ENCODE peak calls at places on chromosomes 1 and 21, in nine cellular contexts. I is HEK293T; T is stimulated activated naive CD4-positive, alpha-beta T cell treated with Interleukin-2 at 50 U/mL for 16 hours; X is iris pigment epithelial cell; W is substantia nigra; C is stimulated activated CD4-positive, alpha-beta T cell treated with anti-CD3 and anti-CD28 coated beads, Interleukin-1b, Interleukin-23, amount 100 ng/mL, for 1 hour; Q is fibroblast of the aortic adventitia; Y is left colon; L is brain microvascular endothelial cell. B is an unnamed sample.

GRCh38 chr1:205612556-205612955 is 19.3 kb downstream of the ELK4 start:
- DNase-seq in I (no peak), T (no peak), X (no peak), W (no peak), C (no peak), Q (no peak), Y (no peak), L (no peak), B (peak; percentile 48)

GRCh38 chr1:6544831-6545230 is 9.5 kb downstream of the NOL9 start:
- DNase-seq in I (no peak), T (no peak), X (peak; percentile 78), W (no peak), C (no peak), Q (peak; percentile 68), Y (no peak), L (peak; percentile 63), B (no peak)

GRCh38 chr1:33468559-33468958 is 3.9 kb upstream of the ZSCAN20 start:
- DNase-seq in I (no peak), T (no peak), X (no peak), W (peak; percentile 31), C (no peak), Q (no peak), Y (no peak), L (peak; percentile 32), B (no peak)

GRCh38 chr1:220462756-220463155 is 65.2 kb upstream of the MARK1 start:
- DNase-seq in I (no peak), T (no peak), X (no peak), W (no peak), C (no peak), Q (no peak), Y (peak; percentile 36), L (no peak), B (no peak)

GRCh38 chr1:53413175-53414001 is 45.8 kb upstream of the DMRTB1 start:
- DNase-seq in I (no peak), T (peak; percentile 60), X (peak; percentile 96), W (no peak), C (peak; percentile 19), Q (peak; percentile 55), Y (no peak), L (peak; percentile 89), B (no peak)

GRCh38 chr1:188006354-188006753 is 1177.6 kb downstream of the PLA2G4A start:
- DNase-seq in I (no peak), T (no peak), X (no peak), W (no peak), C (no peak), Q (no peak), Y (no peak), L (no peak), B (no peak)

GRCh38 chr1:26848947-26849774 is 13.8 kb upstream of the SFN start:
- DNase-seq in I (no peak), T (no peak), X (peak; percentile 74), W (peak; percentile 26), C (no peak), Q (peak; percentile 82), Y (peak; percentile 90), L (peak; percentile 63), B (no peak)

GRCh38 chr1:53552981-53553733 is 94.0 kb downstream of the DMRTB1 start:
- DNase-seq in I (no peak), T (no peak), X (no peak), W (no peak), C (no peak), Q (no peak), Y (no peak), L (no peak), B (no peak)

GRCh38 chr1:162676767-162677166 is 44.5 kb downstream of the DDR2 start:
- DNase-seq in I (no peak), T (no peak), X (no peak), W (no peak), C (no peak), Q (peak; percentile 75), Y (no peak), L (no peak), B (no peak)

GRCh38 chr1:229326601-229327000 is 16.2 kb downstream of the CCSAP start:
- DNase-seq in I (no peak), T (no peak), X (no peak), W (no peak), C (no peak), Q (no peak), Y (no peak), L (no peak), B (no peak)

GRCh38 chr1:22809783-22810182 is 99.1 kb downstream of the EPHB2 start:
- DNase-seq in I (no peak), T (no peak), X (no peak), W (no peak), C (no peak), Q (no peak), Y (no peak), L (no peak), B (no peak)

GRCh38 chr1:235429143-235429542 is 61.9 kb downstream of the TBCE start:
- DNase-seq in I (no peak), T (no peak), X (no peak), W (no peak), C (no peak), Q (no peak), Y (no peak), L (no peak), B (no peak)

GRCh38 chr1:12760256-12760795 is 13.2 kb upstream of the PRAMEF12 start:
- DNase-seq in I (peak; percentile 52), T (no peak), X (no peak), W (no peak), C (no peak), Q (no peak), Y (no peak), L (no peak), B (no peak)

GRCh38 chr1:118535901-118536300 is 350.9 kb upstream of the SPAG17 start:
- DNase-seq in I (no peak), T (no peak), X (no peak), W (no peak), C (no peak), Q (no peak), Y (no peak), L (no peak), B (no peak)

GRCh38 chr1:225835752-225836151 is 25.8 kb downstream of the EPHX1 start:
- DNase-seq in I (no peak), T (no peak), X (peak; percentile 46), W (peak; percentile 83), C (no peak), Q (peak; percentile 90), Y (no peak), L (no peak), B (no peak)

GRCh38 chr1:153848805-153849204 is 73.6 kb downstream of the SLC27A3 start:
- DNase-seq in I (no peak), T (peak; percentile 34), X (no peak), W (no peak), C (no peak), Q (no peak), Y (no peak), L (no peak), B (no peak)

GRCh38 chr21:28436286-28436932 is 556.3 kb downstream of the LTN1 start:
- DNase-seq in I (no peak), T (no peak), X (peak; percentile 45), W (no peak), C (no peak), Q (peak; percentile 74), Y (no peak), L (peak; percentile 37), B (no peak)

GRCh38 chr1:23370270-23370743 is 671 bp upstream of the ZNF436 start:
- DNase-seq in I (no peak), T (no peak), X (no peak), W (no peak), C (no peak), Q (peak; percentile 24), Y (no peak), L (no peak), B (no peak)

GRCh38 chr1:110021285-110021684 is 13.1 kb upstream of the STRIP1 start:
- DNase-seq in I (no peak), T (no peak), X (no peak), W (no peak), C (no peak), Q (no peak), Y (no peak), L (peak; percentile 24), B (no peak)

GRCh38 chr1:245771521-245772281 is 616.9 kb downstream of the KIF26B start:
- DNase-seq in I (no peak), T (no peak), X (peak; percentile 96), W (no peak), C (no peak), Q (peak; percentile 98), Y (no peak), L (peak; percentile 88), B (no peak)

GRCh38 chr1:46526689-46527291 is 24.7 kb downstream of the KNCN start:
- DNase-seq in I (no peak), T (no peak), X (no peak), W (peak; percentile 34), C (no peak), Q (no peak), Y (peak; percentile 85), L (no peak), B (no peak)

GRCh38 chr1:93442276-93442675 is 5.6 kb upstream of the FNBP1L start:
- DNase-seq in I (no peak), T (no peak), X (peak; percentile 26), W (no peak), C (no peak), Q (no peak), Y (peak; percentile 81), L (no peak), B (no peak)

GRCh38 chr1:29372108-29372507 is 135.8 kb downstream of the PTPRU start:
- DNase-seq in I (no peak), T (no peak), X (no peak), W (no peak), C (no peak), Q (no peak), Y (no peak), L (no peak), B (no peak)

GRCh38 chr1:12095822-12096263 is 32.7 kb downstream of the TNFRSF8 start:
- DNase-seq in I (peak; percentile 44), T (no peak), X (peak; percentile 46), W (no peak), C (no peak), Q (no peak), Y (no peak), L (no peak), B (no peak)

GRCh38 chr1:229107302-229107815 is 163.6 kb upstream of the RAB4A start:
- DNase-seq in I (no peak), T (no peak), X (no peak), W (no peak), C (no peak), Q (peak; percentile 60), Y (no peak), L (no peak), B (no peak)

GRCh38 chr1:206606867-206607266 is 5.4 kb downstream of the EIF2D start:
- DNase-seq in I (peak; percentile 60), T (no peak), X (peak; percentile 47), W (no peak), C (no peak), Q (peak; percentile 22), Y (no peak), L (peak; percentile 29), B (peak; percentile 44)

GRCh38 chr21:42489006-42489563 is 6.9 kb downstream of the RSPH1 start:
- DNase-seq in I (no peak), T (no peak), X (no peak), W (no peak), C (no peak), Q (no peak), Y (no peak), L (no peak), B (no peak)

GRCh38 chr1:41742219-41742618 is 176.5 kb downstream of the HIVEP3 start:
- DNase-seq in I (no peak), T (no peak), X (peak; percentile 80), W (no peak), C (no peak), Q (peak; percentile 56), Y (no peak), L (peak; percentile 81), B (no peak)

GRCh38 chr1:36092166-36092797 is 3.6 kb downstream of the ADPRS start:
- DNase-seq in I (no peak), T (no peak), X (no peak), W (no peak), C (no peak), Q (no peak), Y (no peak), L (no peak), B (no peak)

GRCh38 chr1:43934279-43934985 is 831 bp downstream of the ARTN start:
- DNase-seq in I (peak; percentile 75), T (peak; percentile 34), X (peak; percentile 47), W (peak; percentile 49), C (no peak), Q (peak; percentile 63), Y (peak; percentile 86), L (peak; percentile 32), B (peak; percentile 74)

GRCh38 chr21:45940621-45941337 is 40.8 kb upstream of the COL6A1 start:
- DNase-seq in I (no peak), T (no peak), X (no peak), W (no peak), C (no peak), Q (no peak), Y (no peak), L (no peak), B (no peak)

B was measured in T47D.